ENCODE peak calls at places on chromosomes 7 and 10, in ten cellular contexts. H, O, X, Z, J, G, C, T, Y and K are unnamed samples. For H3K27me3, the result is how much of the 10 kb centered on the place peaks cover.

GRCh38 chr10:88987243-88987726 is 3.3 kb upstream of the FAS start:
- DNase-seq in J (no peak), X (no peak), Z (no peak), H (no peak), T (no peak), Y (no peak), O (no peak), C (no peak), G (no peak), K (no peak)

GRCh38 chr7:119256446-119257131 is 1016.4 kb upstream of the KCND2 start:
- DNase-seq in T (no peak), O (no peak), Z (no peak), G (no peak), C (no peak), Y (no peak), X (no peak), H (no peak), J (no peak), K (no peak)

GRCh38 chr10:24465124-24465874 is 256.4 kb downstream of the KIAA1217 start:
- DNase-seq in T (no peak), Z (no peak), J (peak), X (peak), H (no peak), Y (peak), O (no peak), G (no peak), C (peak), K (peak)

GRCh38 chr7:132243463-132243862 is 332.8 kb downstream of the PLXNA4 start:
- DNase-seq in T (no peak), Y (no peak), Z (no peak), H (no peak), G (no peak), X (no peak), C (no peak), O (no peak), J (no peak), K (no peak)

GRCh38 chr7:1664711-1665591 is 5.1 kb upstream of the ELFN1 start:
- DNase-seq in G (peak), C (peak), Z (peak), H (peak), J (peak), Y (peak), O (peak), X (peak), T (no peak), K (peak)

GRCh38 chr10:95242581-95243317 is 48.1 kb downstream of the PDLIM1 start:
- DNase-seq in O (no peak), Z (no peak), T (no peak), J (peak), G (no peak), H (no peak), C (no peak), Y (no peak), X (peak), K (peak)

GRCh38 chr10:93745411-93746065 is 12.2 kb upstream of the LGI1 start:
- DNase-seq in X (no peak), Z (no peak), O (no peak), G (no peak), Y (no peak), T (no peak), J (no peak), H (no peak), C (peak), K (no peak)

GRCh38 chr10:78139336-78139735 is 105.7 kb downstream of the RPS24 start:
- DNase-seq in H (no peak), C (no peak), G (no peak), X (no peak), T (no peak), O (no peak), Z (no peak), Y (no peak), J (no peak), K (no peak)

GRCh38 chr10:110858297-110858934 is 13.3 kb upstream of the PDCD4 start:
- DNase-seq in Z (no peak), X (no peak), J (no peak), O (no peak), H (no peak), C (no peak), T (no peak), G (no peak), Y (peak), K (no peak)

GRCh38 chr7:3232228-3232627 is 68.8 kb upstream of the SDK1 start:
- DNase-seq in Z (no peak), T (no peak), C (no peak), O (no peak), H (no peak), J (no peak), G (no peak), Y (no peak), X (no peak), K (no peak)

GRCh38 chr10:3622845-3623621 is 162.0 kb downstream of the KLF6 start:
- DNase-seq in H (no peak), C (no peak), Z (no peak), Y (no peak), O (no peak), G (no peak), J (no peak), X (peak), T (no peak), K (no peak)

GRCh38 chr10:4241724-4242345 is 456.8 kb upstream of the KLF6 start:
- DNase-seq in O (peak), G (peak), X (peak), C (no peak), T (no peak), J (no peak), H (no peak), Y (no peak), Z (no peak), K (peak)

GRCh38 chr10:93468532-93469213 is 13.5 kb downstream of the MYOF start:
- DNase-seq in O (no peak), X (peak), T (no peak), C (no peak), Z (no peak), J (no peak), G (peak), H (no peak), Y (no peak), K (no peak)

GRCh38 chr10:36109399-36110023 is 467.4 kb upstream of the FZD8 start:
- DNase-seq in H (no peak), Y (no peak), J (no peak), X (no peak), G (no peak), T (no peak), C (peak), O (no peak), Z (no peak), K (no peak)

GRCh38 chr10:4070921-4071320 is 285.9 kb upstream of the KLF6 start:
- DNase-seq in J (no peak), Z (no peak), O (no peak), H (no peak), X (no peak), C (no peak), Y (no peak), T (no peak), G (no peak), K (no peak)

GRCh38 chr10:27504897-27505457 is 873 bp downstream of the RAB18 start:
- DNase-seq in H (no peak), X (peak), C (no peak), O (no peak), Y (no peak), T (no peak), J (no peak), Z (no peak), G (no peak), K (no peak)

GRCh38 chr10:79434816-79435215 is 10.6 kb downstream of the ZCCHC24 start:
- DNase-seq in Z (peak), O (peak), X (peak), G (peak), J (no peak), H (peak), Y (no peak), C (no peak), T (no peak), K (no peak)

GRCh38 chr7:10703981-10704380 is 269.7 kb upstream of the PHF14 start:
- DNase-seq in H (no peak), O (no peak), X (no peak), J (no peak), G (no peak), C (no peak), Y (no peak), T (no peak), Z (no peak), K (no peak)

GRCh38 chr7:52017802-52018679 is 701.4 kb upstream of the COBL start:
- DNase-seq in C (peak), T (no peak), H (no peak), Y (peak), J (peak), O (no peak), X (no peak), Z (no peak), G (no peak), K (peak)

GRCh38 chr10:30437039-30437781 is 3.2 kb downstream of the MAP3K8 start:
- DNase-seq in Z (no peak), G (no peak), T (no peak), O (no peak), X (peak), H (no peak), Y (no peak), C (no peak), J (no peak), K (no peak)

GRCh38 chr7:44967571-44968446 is 11.0 kb downstream of the MYO1G start:
- DNase-seq in H (peak), J (no peak), G (no peak), T (no peak), X (no peak), O (no peak), Y (no peak), C (no peak), Z (peak), K (peak)

GRCh38 chr10:72340911-72341310 is 13.8 kb downstream of the DNAJB12 start:
- DNase-seq in Z (no peak), J (no peak), Y (no peak), T (no peak), C (peak), X (no peak), H (no peak), G (no peak), O (no peak), K (no peak)

GRCh38 chr10:125000366-125001312 is 58.7 kb downstream of the ZRANB1 start:
- DNase-seq in J (peak), X (peak), G (peak), Y (no peak), T (no peak), C (peak), H (peak), O (no peak), Z (peak), K (peak)

GRCh38 chr7:116511552-116512523 is 12.3 kb downstream of the CAV2 start:
- DNase-seq in X (peak), H (no peak), Z (no peak), C (peak), T (no peak), O (peak), G (peak), J (no peak), Y (no peak), K (no peak)

GRCh38 chr10:14588084-14588937 is 186.4 kb downstream of the FAM107B start:
- DNase-seq in Z (no peak), G (no peak), H (no peak), J (no peak), O (no peak), X (peak), Y (no peak), T (no peak), C (no peak), K (no peak)

GRCh38 chr10:103714232-103714891 is 141.0 kb downstream of the SH3PXD2A start:
- DNase-seq in T (no peak), O (no peak), G (no peak), Z (no peak), Y (no peak), C (no peak), J (no peak), H (no peak), X (no peak), K (no peak)

GRCh38 chr7:107125475-107125874 is 43.3 kb upstream of the HBP1 start:
- DNase-seq in O (no peak), G (no peak), X (no peak), Z (no peak), J (no peak), T (no peak), H (no peak), C (no peak), Y (no peak), K (no peak)

GRCh38 chr10:95880704-95881103 is 27.1 kb upstream of the CC2D2B start:
- DNase-seq in Z (no peak), G (no peak), Y (no peak), H (no peak), X (no peak), C (no peak), J (no peak), T (no peak), O (no peak), K (no peak)

GRCh38 chr10:118210276-118210675 is 131.8 kb downstream of the FAM204A start:
- DNase-seq in H (no peak), X (no peak), Z (no peak), J (no peak), T (no peak), O (no peak), G (no peak), C (no peak), Y (no peak), K (no peak)

GRCh38 chr10:86294346-86295265 is 72.0 kb downstream of the GRID1 start:
- DNase-seq in Y (no peak), H (no peak), C (no peak), Z (peak), O (peak), T (no peak), X (no peak), J (peak), G (no peak), K (no peak)

GRCh38 chr7:124201768-124202349 is 169.0 kb upstream of the TMEM229A start:
- DNase-seq in H (no peak), T (no peak), Y (no peak), X (peak), G (no peak), O (no peak), C (no peak), J (no peak), Z (no peak), K (no peak)

GRCh38 chr10:1516492-1517224 is 220.7 kb downstream of the ADARB2 start:
- DNase-seq in C (no peak), J (no peak), T (no peak), Z (no peak), Y (no peak), H (no peak), G (no peak), O (no peak), X (no peak), K (no peak)

GRCh38 chr7:113816639-113817038 is 102.2 kb downstream of the PPP1R3A start:
- DNase-seq in X (no peak), T (no peak), Z (no peak), Y (no peak), C (no peak), J (no peak), G (no peak), O (no peak), H (no peak), K (no peak)

GRCh38 chr10:103083266-103083976 is 109.7 kb downstream of the NT5C2 start:
- DNase-seq in C (no peak), X (no peak), T (no peak), G (no peak), J (no peak), Z (no peak), O (no peak), Y (no peak), H (no peak), K (no peak)

GRCh38 chr10:20622522-20623270 is 274.4 kb downstream of the NEBL start:
- DNase-seq in O (no peak), J (no peak), Z (no peak), G (no peak), H (no peak), Y (no peak), X (peak), T (no peak), C (no peak), K (no peak)

GRCh38 chr10:17655567-17656146 is 11.7 kb downstream of the STAM start:
- DNase-seq in G (no peak), J (no peak), H (no peak), T (no peak), X (no peak), C (no peak), O (no peak), Z (no peak), Y (no peak), K (no peak)

GRCh38 chr7:139183878-139184338 is 47.1 kb upstream of the UBN2 start:
- DNase-seq in O (no peak), J (no peak), C (no peak), Z (no peak), T (no peak), X (no peak), Y (no peak), H (no peak), G (no peak), K (no peak)

GRCh38 chr10:116713846-116714245 is 28.5 kb downstream of the HSPA12A start:
- DNase-seq in C (no peak), T (no peak), Z (no peak), O (no peak), H (peak), J (no peak), G (no peak), Y (no peak), X (no peak), K (no peak)

GRCh38 chr7:97017197-97018125 is 7.2 kb downstream of the DLX5 start:
- DNase-seq in H (no peak), O (no peak), T (no peak), Z (no peak), Y (no peak), J (no peak), X (no peak), C (no peak), G (no peak), K (no peak)

GRCh38 chr7:97015279-97015678 is 9.4 kb downstream of the DLX5 start:
- DNase-seq in C (no peak), Y (no peak), J (no peak), X (no peak), H (no peak), G (no peak), Z (no peak), O (no peak), T (no peak), K (no peak)

GRCh38 chr7:97018126-97018601 is 6.5 kb downstream of the DLX5 start:
- DNase-seq in C (no peak), H (no peak), J (no peak), Z (no peak), T (no peak), O (no peak), G (no peak), Y (no peak), X (no peak), K (no peak)

GRCh38 chr7:97015787-97016391 is 8.7 kb downstream of the DLX5 start:
- DNase-seq in Y (no peak), G (no peak), H (no peak), X (no peak), C (no peak), Z (no peak), J (no peak), T (no peak), O (no peak), K (no peak)

DNA sequence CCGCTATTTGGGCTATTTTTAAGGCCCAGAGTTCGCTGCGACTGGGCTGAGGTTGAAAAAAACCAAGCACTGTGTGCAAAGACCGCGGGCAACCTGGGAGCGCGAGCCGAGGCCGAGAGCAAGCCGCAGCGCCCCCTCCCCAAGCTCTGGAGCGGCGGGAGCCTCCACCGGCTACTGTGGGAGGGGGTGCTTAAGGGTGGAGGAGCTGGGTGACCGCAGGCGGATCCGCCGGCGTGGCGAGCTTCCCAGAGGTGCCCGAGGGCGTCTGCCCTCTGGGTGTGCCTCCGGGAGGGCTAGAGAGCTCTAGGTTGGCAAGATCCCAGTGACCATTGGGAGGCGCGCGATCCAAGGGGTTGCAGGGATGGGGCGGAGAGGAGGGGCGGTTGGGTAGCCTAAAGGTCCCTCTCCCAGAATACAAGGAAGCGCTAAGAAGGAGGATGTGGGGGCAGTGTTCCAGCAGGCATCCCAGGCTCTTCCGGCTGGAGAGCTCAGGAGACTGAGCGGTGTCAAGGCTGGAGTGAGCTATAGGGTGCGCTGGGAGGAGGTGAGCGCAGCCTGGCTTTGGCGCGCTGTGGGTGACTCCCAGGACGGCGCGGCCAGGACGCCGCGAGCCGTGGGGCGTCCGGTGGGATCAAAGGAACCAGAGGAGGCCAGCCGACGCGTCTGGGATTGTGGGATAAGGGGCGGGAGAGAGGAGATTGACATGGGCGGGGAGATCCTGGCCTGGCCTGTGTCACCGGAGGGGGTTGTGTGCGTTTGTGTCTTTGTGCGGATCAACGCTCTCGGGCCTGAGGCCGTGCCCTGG is 8.0 kb downstream of the DLX5 start:
- DNase-seq in O (no peak), Z (no peak), G (no peak), H (no peak), J (no peak), C (no peak), Y (no peak), X (no peak), T (no peak), K (no peak)
- H3K4me3 ChIP-seq in O (no peak), Z (no peak), G (no peak), H (peak), J (no peak), C (no peak), Y (no peak), X (no peak), T (peak), K (no peak)

GRCh38 chr10:22251751-22252285 is 34.0 kb upstream of the EBLN1 start:
- DNase-seq in H (peak), O (peak), G (peak), Y (peak), Z (peak), C (peak), J (peak), X (no peak), T (peak), K (peak)
- TF ChIP-seq POLR2A in H (no peak), O (no peak), G (no peak), Y (no peak), Z (no peak), C (no peak), J (no peak), X (no peak), T (no peak), K (peak)

GRCh38 chr7:31462636-31463035 is 51.3 kb upstream of the ITPRID1 start:
- DNase-seq in H (no peak), X (no peak), J (no peak), O (no peak), T (no peak), Z (no peak), G (no peak), C (no peak), Y (no peak), K (no peak)

GRCh38 chr7:31455844-31456243 is 58.0 kb upstream of the ITPRID1 start:
- DNase-seq in O (no peak), X (no peak), J (no peak), Z (no peak), T (no peak), Y (no peak), C (no peak), H (no peak), G (no peak), K (no peak)

GRCh38 chr7:31458203-31458602 is 55.7 kb upstream of the ITPRID1 start:
- DNase-seq in C (no peak), J (no peak), T (no peak), O (no peak), G (no peak), H (no peak), Z (no peak), X (no peak), Y (no peak), K (no peak)
- H3K27me3 ChIP-seq in C (under half), J (under half), T (under half), O (under half), G (under half), H (under half), Z (under half), X (under half), Y (under half), K (under half)

DNA sequence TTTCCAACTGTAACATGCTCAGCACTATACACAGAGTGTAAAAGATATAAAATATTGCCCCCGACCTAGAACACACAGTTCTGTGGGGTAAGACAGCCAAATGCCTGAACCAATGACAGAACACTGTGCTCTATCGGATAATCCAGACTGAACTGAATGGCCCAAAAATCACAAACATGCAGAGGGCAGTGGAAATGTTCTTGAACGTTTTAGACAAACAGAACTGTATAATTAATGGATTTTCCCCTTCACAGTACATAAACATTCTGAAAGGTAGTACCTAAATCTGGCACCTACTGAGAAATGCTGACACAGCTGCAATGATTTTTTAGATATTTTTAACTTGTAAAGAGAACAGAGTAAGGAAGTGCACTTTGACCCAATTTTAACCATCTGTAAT is 33.4 kb downstream of the PARD3 start:
- DNase-seq in H (no peak), C (no peak), O (no peak), G (no peak), Z (no peak), T (no peak), X (no peak), Y (no peak), J (no peak), K (no peak)
- H3K4me3 ChIP-seq in H (no peak), C (no peak), O (no peak), G (no peak), Z (no peak), T (no peak), X (no peak), Y (no peak), J (no peak), K (no peak)

GRCh38 chr10:97632949-97633884 is at the start of gene MORN4:
- DNase-seq in T (peak), Z (peak), H (peak), C (peak), Y (peak), J (peak), G (peak), X (peak), O (peak), K (peak)
- TF ChIP-seq POLR2A in T (no peak), Z (no peak), H (no peak), C (no peak), Y (no peak), J (no peak), G (no peak), X (no peak), O (no peak), K (peak)